ENCODE peak calls at places on chromosomes 7 and 10, in ten cellular contexts. X, I, N, Y, D, W, G, Z, J and V are unnamed samples.

GRCh38 chr7:148191391-148192076 is 399.0 kb upstream of the C7orf33 start:
- DNase-seq in X (no peak), I (no peak), N (no peak), Y (peak), D (no peak), W (no peak), G (no peak), Z (peak), J (no peak), V (no peak)

GRCh38 chr10:97185326-97186058 is at the start of gene SLIT1:
- DNase-seq in X (peak), I (no peak), N (no peak), Y (no peak), D (no peak), W (no peak), G (no peak), Z (no peak), J (no peak), V (no peak)

GRCh38 chr10:49177391-49178355 is 10.5 kb downstream of the TMEM273 start:
- DNase-seq in X (no peak), I (no peak), N (no peak), Y (peak), D (peak), W (no peak), G (peak), Z (peak), J (peak), V (peak)

GRCh38 chr10:19245889-19246841 is 197.6 kb downstream of the MALRD1 start:
- DNase-seq in X (peak), I (no peak), N (no peak), Y (no peak), D (no peak), W (no peak), G (no peak), Z (no peak), J (no peak), V (no peak)

GRCh38 chr7:118288098-118288497 is 63.6 kb downstream of the ANKRD7 start:
- DNase-seq in X (no peak), I (no peak), N (no peak), Y (no peak), D (no peak), W (no peak), G (no peak), Z (no peak), J (no peak), V (no peak)

GRCh38 chr7:133252506-133252857 is 396 bp upstream of the EXOC4 start:
- DNase-seq in X (no peak), I (no peak), N (no peak), Y (no peak), D (no peak), W (no peak), G (no peak), Z (no peak), J (no peak), V (no peak)

GRCh38 chr10:70492786-70493659 is 14.5 kb downstream of the PALD1 start:
- DNase-seq in X (no peak), I (no peak), N (no peak), Y (no peak), D (no peak), W (peak), G (no peak), Z (no peak), J (no peak), V (no peak)

GRCh38 chr10:18221123-18221522 is 80.9 kb downstream of the CACNB2 start:
- DNase-seq in X (no peak), I (no peak), N (no peak), Y (no peak), D (peak), W (no peak), G (no peak), Z (no peak), J (no peak), V (no peak)

GRCh38 chr7:33904680-33905388 is 505 bp upstream of the BMPER start:
- DNase-seq in X (peak), I (no peak), N (no peak), Y (peak), D (peak), W (no peak), G (no peak), Z (no peak), J (no peak), V (no peak)

GRCh38 chr10:90787906-90788491 is 69.8 kb downstream of the HTR7 start:
- DNase-seq in X (peak), I (no peak), N (no peak), Y (peak), D (peak), W (no peak), G (peak), Z (no peak), J (no peak), V (no peak)

GRCh38 chr7:4707134-4707651 is 25.1 kb downstream of the FOXK1 start:
- DNase-seq in X (no peak), I (no peak), N (no peak), Y (no peak), D (no peak), W (no peak), G (no peak), Z (no peak), J (no peak), V (no peak)

GRCh38 chr10:131025333-131025732 is 286.2 kb downstream of the TCERG1L start:
- DNase-seq in X (no peak), I (no peak), N (no peak), Y (no peak), D (no peak), W (no peak), G (no peak), Z (no peak), J (no peak), V (no peak)

GRCh38 chr10:124290095-124290795 is 128.5 kb downstream of the OAT start:
- DNase-seq in X (no peak), I (no peak), N (peak), Y (peak), D (peak), W (peak), G (peak), Z (no peak), J (no peak), V (no peak)

GRCh38 chr7:74207586-74207985 is 2.2 kb upstream of the LAT2 start:
- DNase-seq in X (no peak), I (no peak), N (no peak), Y (no peak), D (no peak), W (no peak), G (no peak), Z (no peak), J (no peak), V (no peak)

GRCh38 chr7:1693419-1693990 is 23.4 kb downstream of the ELFN1 start:
- DNase-seq in X (no peak), I (no peak), N (peak), Y (no peak), D (no peak), W (no peak), G (no peak), Z (no peak), J (no peak), V (no peak)

GRCh38 chr7:145036592-145037386 is 200.9 kb upstream of the TPK1 start:
- DNase-seq in X (peak), I (no peak), N (no peak), Y (peak), D (peak), W (no peak), G (peak), Z (no peak), J (peak), V (no peak)

GRCh38 chr10:966466-967235 is 21.6 kb upstream of the GTPBP4 start:
- DNase-seq in X (no peak), I (no peak), N (no peak), Y (no peak), D (no peak), W (no peak), G (no peak), Z (no peak), J (no peak), V (no peak)

GRCh38 chr7:158812684-158813083 is 16.6 kb downstream of the ESYT2 start:
- DNase-seq in X (no peak), I (peak), N (no peak), Y (no peak), D (no peak), W (no peak), G (no peak), Z (no peak), J (peak), V (no peak)

DNA sequence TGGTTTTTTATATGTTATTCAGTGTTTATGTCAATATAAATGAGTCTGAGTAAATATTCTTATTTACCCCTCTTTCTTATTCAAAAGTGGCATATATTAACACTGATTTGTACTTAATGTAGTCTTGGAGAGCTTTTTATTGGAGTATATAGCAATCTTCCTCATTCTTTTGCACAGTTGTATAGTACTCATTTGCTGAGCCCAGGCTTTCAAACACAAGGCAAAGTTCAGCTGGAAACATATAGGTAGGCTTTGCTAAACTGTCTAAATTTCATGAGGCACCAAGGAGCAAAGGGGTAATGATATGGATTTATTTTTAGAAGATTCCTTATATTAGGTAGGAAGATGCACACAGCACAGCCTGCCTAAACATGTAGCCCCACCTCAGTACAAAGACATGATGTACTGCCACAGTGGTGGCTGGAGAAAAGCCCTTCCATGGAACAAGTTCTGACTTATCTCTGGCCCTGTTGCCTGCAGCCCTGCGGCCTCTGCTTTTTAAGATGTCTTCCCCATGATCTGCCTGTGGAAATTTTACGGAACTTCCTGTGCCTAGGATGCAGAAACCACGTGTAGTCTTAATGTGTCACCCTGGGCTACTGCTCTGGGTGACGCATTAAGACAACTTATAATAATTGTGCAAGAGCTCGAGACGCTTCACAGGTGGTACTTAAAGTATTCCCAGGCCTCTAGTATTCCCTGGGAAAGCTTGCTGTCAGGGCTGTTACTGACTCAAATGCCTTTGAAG is 9.6 kb upstream of the PDCD4 start:
- DNase-seq in X (no peak), I (no peak), N (no peak), Y (no peak), D (peak), W (no peak), G (no peak), Z (no peak), J (no peak), V (no peak)
- H3K4me3 ChIP-seq in X (no peak), I (no peak), N (no peak), Y (no peak), D (no peak), W (no peak), G (no peak), Z (no peak), J (no peak), V (no peak)

GRCh38 chr7:129258649-129259389 is 34.0 kb downstream of the AHCYL2 start:
- DNase-seq in X (peak), I (no peak), N (no peak), Y (no peak), D (no peak), W (no peak), G (no peak), Z (no peak), J (no peak), V (no peak)
- H3K4me3 ChIP-seq in X (no peak), I (no peak), N (no peak), Y (no peak), D (no peak), W (no peak), G (no peak), Z (no peak), J (no peak), V (no peak)

GRCh38 chr7:157700237-157701005 is 363.6 kb downstream of the DNAJB6 start:
- DNase-seq in X (no peak), I (no peak), N (peak), Y (no peak), D (no peak), W (no peak), G (no peak), Z (no peak), J (no peak), V (no peak)

GRCh38 chr7:157703131-157703530 is 366.3 kb downstream of the DNAJB6 start:
- DNase-seq in X (no peak), I (no peak), N (peak), Y (no peak), D (no peak), W (no peak), G (no peak), Z (no peak), J (no peak), V (no peak)

GRCh38 chr7:157699357-157700013 is 362.7 kb downstream of the DNAJB6 start:
- DNase-seq in X (no peak), I (no peak), N (peak), Y (no peak), D (no peak), W (no peak), G (no peak), Z (no peak), J (no peak), V (no peak)

GRCh38 chr7:157702311-157703023 is 365.7 kb downstream of the DNAJB6 start:
- DNase-seq in X (no peak), I (no peak), N (no peak), Y (no peak), D (no peak), W (no peak), G (no peak), Z (no peak), J (no peak), V (no peak)

DNA sequence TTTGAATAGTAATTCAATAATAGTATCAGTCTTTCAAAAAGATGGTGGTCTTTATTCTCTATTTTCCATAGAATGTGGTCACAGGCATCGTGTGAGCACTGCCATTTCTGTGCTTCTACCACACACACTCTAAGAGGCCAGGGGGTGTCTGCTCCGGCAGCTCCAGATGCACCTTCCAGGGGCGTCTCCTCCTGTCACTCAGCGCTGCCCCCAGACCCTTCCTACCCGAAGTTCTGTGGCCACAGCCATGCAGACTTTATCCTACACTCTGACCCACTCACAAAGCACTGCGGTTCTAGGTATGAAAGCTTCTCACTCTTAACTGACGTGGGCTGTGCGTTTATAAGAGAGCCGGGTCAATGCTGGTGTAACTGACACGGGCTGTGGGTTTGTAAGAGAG is 364.6 kb downstream of the DNAJB6 start:
- DNase-seq in X (no peak), I (no peak), N (no peak), Y (no peak), D (no peak), W (no peak), G (no peak), Z (no peak), J (no peak), V (no peak)
- H3K4me3 ChIP-seq in X (no peak), I (no peak), N (no peak), Y (no peak), D (no peak), W (no peak), G (no peak), Z (no peak), J (no peak), V (no peak)

GRCh38 chr7:127413326-127413725 is 20.8 kb upstream of the ZNF800 start:
- DNase-seq in X (no peak), I (no peak), N (no peak), Y (no peak), D (no peak), W (no peak), G (no peak), Z (no peak), J (no peak), V (no peak)

GRCh38 chr7:127415060-127415742 is 22.7 kb upstream of the ZNF800 start:
- DNase-seq in X (no peak), I (no peak), N (no peak), Y (no peak), D (no peak), W (no peak), G (no peak), Z (no peak), J (no peak), V (no peak)

GRCh38 chr7:127417346-127417745 is 24.8 kb upstream of the ZNF800 start:
- DNase-seq in X (no peak), I (no peak), N (no peak), Y (no peak), D (no peak), W (no peak), G (no peak), Z (no peak), J (no peak), V (no peak)

GRCh38 chr7:127409629-127410028 is 17.1 kb upstream of the ZNF800 start:
- DNase-seq in X (peak), I (no peak), N (no peak), Y (no peak), D (no peak), W (no peak), G (no peak), Z (no peak), J (no peak), V (no peak)

DNA sequence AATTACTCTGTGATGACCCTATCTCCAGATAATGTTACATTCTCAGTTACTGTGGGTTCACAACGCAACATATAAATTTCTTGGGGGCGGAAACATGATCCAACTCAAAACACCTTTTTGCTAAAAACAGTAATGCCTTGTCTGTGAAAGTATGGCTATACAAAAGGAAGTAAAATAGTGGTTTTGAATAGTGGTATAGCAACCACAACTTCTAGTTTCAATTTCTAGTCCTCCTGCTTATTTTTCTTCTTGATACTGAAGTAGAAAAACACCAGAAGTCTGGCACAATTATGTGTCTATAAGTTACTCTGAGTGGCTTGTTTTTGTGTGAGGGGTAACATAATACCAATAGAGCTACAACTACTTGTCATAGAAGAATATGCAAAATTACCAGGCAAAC is 21.5 kb upstream of the ZNF800 start:
- DNase-seq in X (no peak), I (no peak), N (no peak), Y (no peak), D (no peak), W (no peak), G (no peak), Z (no peak), J (no peak), V (no peak)
- H3K4me3 ChIP-seq in X (no peak), I (peak), N (no peak), Y (no peak), D (no peak), W (no peak), G (no peak), Z (no peak), J (peak), V (no peak)

GRCh38 chr7:87155788-87156187 is 3.5 kb downstream of the DMTF1 start:
- DNase-seq in X (no peak), I (no peak), N (no peak), Y (no peak), D (no peak), W (no peak), G (no peak), Z (no peak), J (no peak), V (no peak)

GRCh38 chr7:87156709-87157108 is 4.5 kb downstream of the DMTF1 start:
- DNase-seq in X (no peak), I (no peak), N (no peak), Y (peak), D (no peak), W (no peak), G (no peak), Z (no peak), J (no peak), V (no peak)

GRCh38 chr7:87152897-87153641 is 816 bp downstream of the DMTF1 start:
- DNase-seq in X (peak), I (no peak), N (peak), Y (peak), D (peak), W (peak), G (no peak), Z (no peak), J (peak), V (no peak)

GRCh38 chr7:87154166-87154565 is 1.9 kb downstream of the DMTF1 start:
- DNase-seq in X (no peak), I (no peak), N (no peak), Y (no peak), D (no peak), W (no peak), G (no peak), Z (no peak), J (no peak), V (no peak)

DNA sequence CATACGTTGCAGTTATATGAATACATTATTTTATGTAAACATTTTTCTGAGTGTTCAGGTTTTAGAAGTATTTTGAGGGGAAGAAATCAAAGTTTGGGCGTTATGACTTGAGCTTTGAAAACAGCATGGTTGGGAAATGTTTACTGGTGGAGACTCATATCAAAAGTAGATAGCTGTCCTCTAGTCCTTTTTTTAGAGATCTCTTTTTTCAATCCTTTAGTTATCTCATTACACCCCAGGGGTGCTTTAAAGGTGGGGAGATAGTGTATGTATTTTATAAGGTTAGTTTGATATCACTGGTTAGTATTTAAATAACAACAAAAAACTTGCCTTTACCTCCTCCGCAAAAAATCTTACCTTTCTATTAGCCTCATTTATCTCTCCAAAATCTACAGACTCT is 2.3 kb downstream of the DMTF1 start:
- DNase-seq in X (no peak), I (no peak), N (no peak), Y (no peak), D (no peak), W (no peak), G (no peak), Z (no peak), J (no peak), V (no peak)
- H3K4me3 ChIP-seq in X (peak), I (no peak), N (peak), Y (peak), D (peak), W (peak), G (peak), Z (peak), J (no peak), V (peak)

GRCh38 chr10:45592926-45593325 is 79.6 kb downstream of the ZFAND4 start:
- DNase-seq in X (no peak), I (no peak), N (no peak), Y (no peak), D (no peak), W (no peak), G (no peak), Z (no peak), J (no peak), V (no peak)
- H3K4me3 ChIP-seq in X (no peak), I (no peak), N (peak), Y (peak), D (peak), W (peak), G (no peak), Z (no peak), J (no peak), V (no peak)

DNA sequence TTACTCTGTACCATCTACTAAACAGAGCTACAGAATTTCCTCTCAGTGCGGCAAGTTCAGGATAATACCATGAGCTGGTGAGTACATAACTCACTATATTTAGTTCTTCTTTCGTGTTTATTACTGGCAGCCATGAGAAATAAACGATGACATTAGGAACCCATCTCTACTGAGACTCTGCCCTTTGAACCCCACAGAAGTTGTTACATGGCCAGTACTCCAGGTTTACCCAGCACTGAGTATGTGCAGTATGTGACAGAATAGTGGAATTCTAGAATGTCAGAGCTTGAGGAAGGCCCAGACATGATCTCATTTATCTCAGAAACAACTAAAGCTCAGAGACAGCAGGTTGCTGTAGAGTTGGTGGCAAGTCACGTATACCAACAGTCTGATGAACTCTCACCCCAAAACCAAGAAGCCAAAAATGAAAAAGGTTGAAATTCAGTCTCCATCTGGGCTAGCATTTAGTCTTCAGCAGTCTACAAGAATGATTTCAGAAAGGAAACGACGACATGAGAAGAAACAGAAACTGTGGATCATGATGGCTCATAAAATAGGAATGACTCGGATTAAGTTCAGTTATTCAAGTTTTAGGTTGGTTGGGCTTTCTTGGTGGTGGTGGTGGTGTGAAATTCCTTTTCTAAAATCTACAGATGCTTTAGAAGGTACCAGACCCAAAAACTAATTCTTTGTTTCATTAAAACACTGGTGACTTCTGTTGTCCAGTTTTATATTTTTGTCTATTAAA is 78.5 kb downstream of the SORBS1 start:
- DNase-seq in X (no peak), I (no peak), N (no peak), Y (no peak), D (no peak), W (no peak), G (no peak), Z (no peak), J (no peak), V (no peak)
- H3K4me3 ChIP-seq in X (no peak), I (no peak), N (no peak), Y (no peak), D (no peak), W (no peak), G (no peak), Z (no peak), J (no peak), V (no peak)